ENCODE peak calls at places on chromosome 21, in four cellular contexts. D is SW480, X is ACHN, E is stomach. V is an unnamed sample.

GRCh38 chr21:41801256-41801655 is 34.4 kb upstream of the RIPK4 start:
- DNase-seq in D (no peak), X (no peak), E (no peak), V (no peak)

GRCh38 chr21:17231124-17231523 is 281.7 kb upstream of the CXADR start:
- DNase-seq in D (peak), X (no peak), E (no peak), V (no peak)

GRCh38 chr21:46081022-46081861 is 16.7 kb upstream of the COL6A2 start:
- DNase-seq in D (no peak), X (no peak), E (peak), V (peak)

GRCh38 chr21:45098867-45099266 is 24.5 kb downstream of the ADARB1 start:
- DNase-seq in D (peak), X (peak), E (no peak), V (no peak)

GRCh38 chr21:38853421-38853919 is 47.7 kb downstream of the ETS2 start:
- DNase-seq in D (peak), X (peak), E (peak), V (no peak)

GRCh38 chr21:43884012-43884860 is 19.2 kb downstream of the AGPAT3 start:
- DNase-seq in D (peak), X (no peak), E (peak), V (no peak)

GRCh38 chr21:31750843-31751242 is 18.9 kb upstream of the SCAF4 start:
- DNase-seq in D (peak), X (no peak), E (no peak), V (no peak)

GRCh38 chr21:44502559-44502958 is 37.4 kb downstream of the KRTAP10-1 start:
- DNase-seq in D (no peak), X (no peak), E (no peak), V (no peak)

GRCh38 chr21:23016617-23017016 is 2018.4 kb downstream of the NCAM2 start:
- DNase-seq in D (peak), X (peak), E (no peak), V (no peak)

GRCh38 chr21:43600642-43601397 is 58.5 kb downstream of the HSF2BP start:
- DNase-seq in D (peak), X (peak), E (no peak), V (no peak)

GRCh38 chr21:45405271-45405818 is 380 bp downstream of the COL18A1 start:
- DNase-seq in D (peak), X (peak), E (no peak), V (no peak)

GRCh38 chr21:33374080-33374873 is 28.9 kb upstream of the IFNGR2 start:
- DNase-seq in D (peak), X (peak), E (peak), V (peak)

GRCh38 chr21:27425172-27425571 is 458.3 kb upstream of the ADAMTS5 start:
- DNase-seq in D (no peak), X (peak), E (no peak), V (no peak)

GRCh38 chr21:25859264-25859931 is 124.6 kb downstream of the GABPA start:
- DNase-seq in D (no peak), X (no peak), E (no peak), V (no peak)

GRCh38 chr21:38903578-38904193 is 98.0 kb downstream of the ETS2 start:
- DNase-seq in D (no peak), X (no peak), E (peak), V (no peak)

GRCh38 chr21:41764558-41765392 is 2.1 kb downstream of the RIPK4 start:
- DNase-seq in D (peak), X (peak), E (peak), V (no peak)

GRCh38 chr21:44761011-44761729 is 40.5 kb downstream of the UBE2G2 start:
- DNase-seq in D (peak), X (no peak), E (no peak), V (no peak)

GRCh38 chr21:37149411-37149810 is 76.4 kb downstream of the TTC3 start:
- DNase-seq in D (no peak), X (no peak), E (no peak), V (no peak)

GRCh38 chr21:41817228-41817627 is 50.4 kb upstream of the RIPK4 start:
- DNase-seq in D (peak), X (peak), E (peak), V (peak)

GRCh38 chr21:45136927-45137611 is 62.7 kb downstream of the ADARB1 start:
- DNase-seq in D (peak), X (peak), E (peak), V (peak)

GRCh38 chr21:43338951-43339350 is 88.0 kb downstream of the SIK1 start:
- DNase-seq in D (no peak), X (no peak), E (no peak), V (no peak)

GRCh38 chr21:44464351-44464750 is 9.0 kb downstream of the LRRC3 start:
- DNase-seq in D (no peak), X (no peak), E (no peak), V (no peak)

GRCh38 chr21:38639782-38640750 is 141.8 kb upstream of the ERG start:
- DNase-seq in D (no peak), X (no peak), E (no peak), V (no peak)

GRCh38 chr21:45607021-45607921 is 36.3 kb upstream of the PCBP3 start:
- DNase-seq in D (peak), X (no peak), E (no peak), V (no peak)

GRCh38 chr21:30057108-30057507 is 109.5 kb downstream of the CLDN17 start:
- DNase-seq in D (no peak), X (no peak), E (no peak), V (no peak)

GRCh38 chr21:45076245-45076661 is 1.9 kb downstream of the ADARB1 start:
- DNase-seq in D (no peak), X (no peak), E (peak), V (no peak)

GRCh38 chr21:15297829-15298228 is 233.0 kb upstream of the NRIP1 start:
- DNase-seq in D (no peak), X (no peak), E (no peak), V (no peak)

GRCh38 chr21:34192646-34193285 is 119.4 kb downstream of the MRPS6 start:
- DNase-seq in D (no peak), X (no peak), E (no peak), V (no peak)

GRCh38 chr21:46368533-46369285 is 44.8 kb downstream of the PCNT start:
- DNase-seq in D (no peak), X (no peak), E (no peak), V (no peak)

GRCh38 chr21:46216132-46216747 is 12.3 kb downstream of the LSS start:
- DNase-seq in D (no peak), X (no peak), E (no peak), V (no peak)

GRCh38 chr21:37463083-37463780 is 96.7 kb downstream of the DYRK1A start:
- DNase-seq in D (peak), X (peak), E (peak), V (no peak)

GRCh38 chr21:10425856-10426255 is 95.5 kb upstream of the TPTE start:
- DNase-seq in D (no peak), X (no peak), E (no peak), V (no peak)

GRCh38 chr21:27423906-27424595 is 457.2 kb upstream of the ADAMTS5 start:
- DNase-seq in D (no peak), X (peak), E (no peak), V (no peak)

GRCh38 chr21:39705849-39706248 is 39.1 kb upstream of the IGSF5 start:
- DNase-seq in D (peak), X (peak), E (no peak), V (no peak)

GRCh38 chr21:38467911-38468310 is 30.4 kb downstream of the ERG start:
- DNase-seq in D (no peak), X (no peak), E (no peak), V (no peak)

GRCh38 chr21:36430841-36431240 is 45.6 kb downstream of the CHAF1B start:
- DNase-seq in D (no peak), X (peak), E (no peak), V (no peak)

GRCh38 chr21:45718413-45718812 is 74.9 kb downstream of the PCBP3 start:
- DNase-seq in D (no peak), X (no peak), E (no peak), V (no peak)

GRCh38 chr21:34132202-34132601 is 58.8 kb downstream of the MRPS6 start:
- DNase-seq in D (no peak), X (no peak), E (no peak), V (no peak)